ENCODE peak calls at places on chromosomes 2 and 18, in eight cellular contexts. One of them, this sample, is unnamed.

GRCh38 chr2:56183643-56184499 is at the start of gene CCDC85A:
- DNase-seq in Karpas-422: peak; percentile 87
- DNase-seq in heart left ventricle: peak; percentile 83
- DNase-seq in WERI-Rb-1: peak; percentile 91
- DNase-seq in CD4-positive, alpha-beta T cell: peak; percentile 24
- DNase-seq in fibroblast of lung: peak; percentile 71
- DNase-seq in breast epithelium: peak; percentile 77
- DNase-seq in GM23248: peak; percentile 88
- DNase-seq in this sample: peak; percentile 53

GRCh38 chr2:11907178-11907577 is 160.7 kb downstream of the LPIN1 start:
- DNase-seq in CD4-positive, alpha-beta T cell: no peak
- DNase-seq in WERI-Rb-1: no peak
- DNase-seq in GM23248: no peak
- DNase-seq in breast epithelium: no peak
- DNase-seq in heart left ventricle: no peak
- DNase-seq in Karpas-422: no peak
- DNase-seq in fibroblast of lung: no peak
- DNase-seq in this sample: no peak

GRCh38 chr2:200786826-200787225 is 24.9 kb upstream of the BZW1 start:
- DNase-seq in GM23248: peak; percentile 80
- DNase-seq in heart left ventricle: no peak
- DNase-seq in fibroblast of lung: peak; percentile 89
- DNase-seq in WERI-Rb-1: no peak
- DNase-seq in CD4-positive, alpha-beta T cell: no peak
- DNase-seq in breast epithelium: no peak
- DNase-seq in Karpas-422: no peak
- DNase-seq in this sample: no peak

GRCh38 chr2:166419616-166419934 is 43.8 kb upstream of the SCN9A start:
- DNase-seq in fibroblast of lung: peak; percentile 75
- DNase-seq in Karpas-422: peak; percentile 55
- DNase-seq in GM23248: peak; percentile 63
- DNase-seq in WERI-Rb-1: no peak
- DNase-seq in heart left ventricle: no peak
- DNase-seq in breast epithelium: no peak
- DNase-seq in CD4-positive, alpha-beta T cell: no peak
- DNase-seq in this sample: no peak

GRCh38 chr2:179613299-179613651 is 248.1 kb downstream of the ZNF385B start:
- DNase-seq in heart left ventricle: no peak
- DNase-seq in WERI-Rb-1: no peak
- DNase-seq in fibroblast of lung: no peak
- DNase-seq in breast epithelium: no peak
- DNase-seq in GM23248: peak; percentile 1
- DNase-seq in Karpas-422: no peak
- DNase-seq in CD4-positive, alpha-beta T cell: no peak
- DNase-seq in this sample: no peak

GRCh38 chr2:10924441-10924840 is 12.7 kb downstream of the KCNF1 start:
- DNase-seq in WERI-Rb-1: no peak
- DNase-seq in Karpas-422: no peak
- DNase-seq in CD4-positive, alpha-beta T cell: no peak
- DNase-seq in GM23248: no peak
- DNase-seq in breast epithelium: no peak
- DNase-seq in fibroblast of lung: no peak
- DNase-seq in heart left ventricle: no peak
- DNase-seq in this sample: no peak

GRCh38 chr2:142056784-142057183 is 74.0 kb downstream of the LRP1B start:
- DNase-seq in heart left ventricle: no peak
- DNase-seq in breast epithelium: no peak
- DNase-seq in GM23248: no peak
- DNase-seq in CD4-positive, alpha-beta T cell: no peak
- DNase-seq in Karpas-422: no peak
- DNase-seq in fibroblast of lung: no peak
- DNase-seq in WERI-Rb-1: no peak
- DNase-seq in this sample: no peak

GRCh38 chr2:60213865-60214657 is 339.4 kb downstream of the BCL11A start:
- DNase-seq in GM23248: peak; percentile 64
- DNase-seq in breast epithelium: no peak
- DNase-seq in Karpas-422: no peak
- DNase-seq in fibroblast of lung: no peak
- DNase-seq in WERI-Rb-1: peak; percentile 79
- DNase-seq in heart left ventricle: peak; percentile 13
- DNase-seq in CD4-positive, alpha-beta T cell: no peak
- DNase-seq in this sample: no peak

GRCh38 chr2:73217160-73217559 is 3.1 kb downstream of the SMYD5 start:
- DNase-seq in GM23248: no peak
- DNase-seq in WERI-Rb-1: no peak
- DNase-seq in breast epithelium: no peak
- DNase-seq in CD4-positive, alpha-beta T cell: no peak
- DNase-seq in Karpas-422: no peak
- DNase-seq in heart left ventricle: no peak
- DNase-seq in fibroblast of lung: no peak
- DNase-seq in this sample: no peak

GRCh38 chr2:85601771-85602475 is 575 bp downstream of the TMEM150A start:
- DNase-seq in breast epithelium: peak; percentile 78
- DNase-seq in GM23248: peak; percentile 79
- DNase-seq in CD4-positive, alpha-beta T cell: no peak
- DNase-seq in WERI-Rb-1: peak; percentile 35
- DNase-seq in fibroblast of lung: peak; percentile 56
- DNase-seq in heart left ventricle: peak; percentile 78
- DNase-seq in Karpas-422: peak; percentile 59
- DNase-seq in this sample: peak; percentile 69

GRCh38 chr2:236597629-236598028 is 28.0 kb downstream of the ACKR3 start:
- DNase-seq in CD4-positive, alpha-beta T cell: no peak
- DNase-seq in fibroblast of lung: no peak
- DNase-seq in breast epithelium: no peak
- DNase-seq in heart left ventricle: no peak
- DNase-seq in Karpas-422: no peak
- DNase-seq in GM23248: no peak
- DNase-seq in WERI-Rb-1: no peak
- DNase-seq in this sample: no peak

GRCh38 chr18:52334896-52335295 is 5.1 kb upstream of the DCC start:
- DNase-seq in Karpas-422: no peak
- DNase-seq in CD4-positive, alpha-beta T cell: no peak
- DNase-seq in breast epithelium: no peak
- DNase-seq in heart left ventricle: no peak
- DNase-seq in WERI-Rb-1: no peak
- DNase-seq in fibroblast of lung: peak; percentile 80
- DNase-seq in GM23248: peak; percentile 61
- DNase-seq in this sample: no peak

GRCh38 chr18:34709631-34710429 is at the start of gene DTNA:
- DNase-seq in WERI-Rb-1: no peak
- DNase-seq in fibroblast of lung: peak; percentile 97
- DNase-seq in Karpas-422: peak; percentile 43
- DNase-seq in GM23248: peak; percentile 97
- DNase-seq in heart left ventricle: no peak
- DNase-seq in CD4-positive, alpha-beta T cell: no peak
- DNase-seq in breast epithelium: no peak
- DNase-seq in this sample: no peak

GRCh38 chr2:168738057-168738456 is 64.4 kb upstream of the NOSTRIN start:
- DNase-seq in fibroblast of lung: no peak
- DNase-seq in Karpas-422: no peak
- DNase-seq in GM23248: peak; percentile 62
- DNase-seq in heart left ventricle: no peak
- DNase-seq in CD4-positive, alpha-beta T cell: no peak
- DNase-seq in WERI-Rb-1: no peak
- DNase-seq in breast epithelium: no peak
- DNase-seq in this sample: no peak

DNA sequence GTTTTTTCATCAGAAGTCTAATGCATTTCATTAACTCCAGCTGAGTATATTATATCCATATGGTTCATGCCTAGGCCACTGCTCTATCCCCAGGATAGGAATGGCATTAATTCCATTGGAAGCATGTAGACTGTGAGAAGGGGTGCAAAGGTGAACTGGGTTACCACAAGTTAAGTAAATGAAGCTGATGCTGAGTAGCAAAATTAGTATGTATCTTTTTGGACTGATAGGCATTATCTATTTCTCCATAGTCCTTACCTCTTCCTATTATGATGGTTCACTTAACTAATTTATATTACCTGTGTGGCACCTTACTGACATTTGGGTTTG is 24.9 kb downstream of the UBE2E3 start:
- DNase-seq in Karpas-422: no peak
- DNase-seq in GM23248: no peak
- DNase-seq in fibroblast of lung: no peak
- DNase-seq in WERI-Rb-1: no peak
- DNase-seq in heart left ventricle: no peak
- DNase-seq in breast epithelium: no peak
- DNase-seq in CD4-positive, alpha-beta T cell: no peak
- DNase-seq in this sample: no peak
- H3K27ac ChIP-seq in Karpas-422: no peak overlapping the region
- H3K27ac ChIP-seq in GM23248: no peak overlapping the region
- H3K27ac ChIP-seq in fibroblast of lung: no peak overlapping the region
- H3K27ac ChIP-seq in WERI-Rb-1: no peak overlapping the region
- H3K27ac ChIP-seq in heart left ventricle: no peak overlapping the region
- H3K27ac ChIP-seq in breast epithelium: no peak overlapping the region
- H3K27ac ChIP-seq in CD4-positive, alpha-beta T cell: no peak overlapping the region
- H3K27ac ChIP-seq in this sample: no peak overlapping the region

DNA sequence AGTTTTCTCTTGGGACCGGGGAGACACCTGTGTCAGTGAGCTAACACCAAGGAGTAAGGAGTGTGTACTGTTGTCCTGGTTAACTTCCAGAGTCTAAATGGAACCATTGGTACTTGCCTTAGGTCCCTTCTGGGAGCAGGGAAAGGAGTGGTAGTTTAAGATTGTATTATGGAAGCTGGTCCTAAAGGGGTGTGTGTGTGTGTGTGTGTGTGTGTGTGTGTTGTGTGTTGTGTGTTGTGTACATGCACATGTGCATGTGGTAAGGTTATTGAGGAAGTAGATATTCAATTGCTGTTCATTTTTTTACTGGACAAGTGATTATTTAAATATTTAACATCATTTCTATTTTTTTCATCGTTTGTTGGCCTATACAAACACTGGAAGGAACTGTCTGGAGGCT is 1.4 kb downstream of the APLF start:
- DNase-seq in heart left ventricle: no peak
- DNase-seq in GM23248: no peak
- DNase-seq in CD4-positive, alpha-beta T cell: no peak
- DNase-seq in breast epithelium: no peak
- DNase-seq in Karpas-422: no peak
- DNase-seq in WERI-Rb-1: no peak
- DNase-seq in fibroblast of lung: no peak
- DNase-seq in this sample: no peak
- H3K27ac ChIP-seq in heart left ventricle: no peak overlapping the region
- H3K27ac ChIP-seq in GM23248: no peak overlapping the region
- H3K27ac ChIP-seq in CD4-positive, alpha-beta T cell: no peak overlapping the region
- H3K27ac ChIP-seq in breast epithelium: no peak overlapping the region
- H3K27ac ChIP-seq in Karpas-422: no peak overlapping the region
- H3K27ac ChIP-seq in WERI-Rb-1: no peak overlapping the region
- H3K27ac ChIP-seq in fibroblast of lung: no peak overlapping the region
- H3K27ac ChIP-seq in this sample: no peak overlapping the region

GRCh38 chr2:134235771-134236170 is 18.1 kb upstream of the MGAT5 start:
- DNase-seq in Karpas-422: no peak
- DNase-seq in fibroblast of lung: no peak
- DNase-seq in CD4-positive, alpha-beta T cell: no peak
- DNase-seq in GM23248: peak; percentile 31
- DNase-seq in breast epithelium: no peak
- DNase-seq in heart left ventricle: no peak
- DNase-seq in WERI-Rb-1: no peak
- DNase-seq in this sample: no peak

GRCh38 chr2:134232868-134233732 is 20.8 kb upstream of the MGAT5 start:
- DNase-seq in CD4-positive, alpha-beta T cell: no peak
- DNase-seq in Karpas-422: no peak
- DNase-seq in fibroblast of lung: no peak
- DNase-seq in GM23248: peak; percentile 43
- DNase-seq in breast epithelium: no peak
- DNase-seq in heart left ventricle: no peak
- DNase-seq in WERI-Rb-1: no peak
- DNase-seq in this sample: no peak

GRCh38 chr2:134233733-134234135 is 20.1 kb upstream of the MGAT5 start:
- DNase-seq in Karpas-422: no peak
- DNase-seq in GM23248: no peak
- DNase-seq in CD4-positive, alpha-beta T cell: no peak
- DNase-seq in WERI-Rb-1: no peak
- DNase-seq in heart left ventricle: no peak
- DNase-seq in breast epithelium: no peak
- DNase-seq in fibroblast of lung: no peak
- DNase-seq in this sample: no peak

GRCh38 chr2:134232461-134232860 is 21.4 kb upstream of the MGAT5 start:
- DNase-seq in breast epithelium: no peak
- DNase-seq in heart left ventricle: no peak
- DNase-seq in Karpas-422: no peak
- DNase-seq in GM23248: no peak
- DNase-seq in WERI-Rb-1: no peak
- DNase-seq in fibroblast of lung: no peak
- DNase-seq in CD4-positive, alpha-beta T cell: no peak
- DNase-seq in this sample: no peak

DNA sequence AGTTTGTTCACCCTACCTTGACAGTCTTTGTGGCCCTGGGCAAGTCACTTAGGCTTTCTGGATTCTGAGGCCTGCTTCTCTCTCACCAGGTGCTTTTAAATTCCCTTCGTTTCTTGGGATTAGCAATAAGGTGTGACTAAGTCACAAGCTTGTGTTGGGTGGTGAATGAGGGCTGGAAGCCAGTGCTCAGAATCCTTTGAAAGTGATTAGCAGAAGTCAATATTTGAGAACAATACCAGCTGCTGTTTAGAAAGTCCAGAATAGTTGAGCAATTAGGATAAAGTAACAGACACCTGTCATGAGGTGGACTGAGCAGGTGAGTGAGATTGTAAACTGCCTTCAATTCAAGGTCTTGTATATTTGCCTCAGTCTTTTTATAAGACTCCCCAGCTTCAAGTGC is 19.3 kb upstream of the MGAT5 start:
- DNase-seq in CD4-positive, alpha-beta T cell: no peak
- DNase-seq in GM23248: no peak
- DNase-seq in Karpas-422: no peak
- DNase-seq in heart left ventricle: no peak
- DNase-seq in breast epithelium: no peak
- DNase-seq in fibroblast of lung: no peak
- DNase-seq in WERI-Rb-1: peak; percentile 23
- DNase-seq in this sample: no peak
- H3K27ac ChIP-seq in CD4-positive, alpha-beta T cell: peak overlapping the region; percentile 40
- H3K27ac ChIP-seq in GM23248: no peak overlapping the region
- H3K27ac ChIP-seq in Karpas-422: no peak overlapping the region
- H3K27ac ChIP-seq in heart left ventricle: no peak overlapping the region
- H3K27ac ChIP-seq in breast epithelium: no peak overlapping the region
- H3K27ac ChIP-seq in fibroblast of lung: no peak overlapping the region
- H3K27ac ChIP-seq in WERI-Rb-1: no peak overlapping the region
- H3K27ac ChIP-seq in this sample: no peak overlapping the region

GRCh38 chr2:232456296-232457120 is 555 bp downstream of the ALPI start:
- DNase-seq in Karpas-422: no peak
- DNase-seq in GM23248: no peak
- DNase-seq in WERI-Rb-1: peak; percentile 4
- DNase-seq in heart left ventricle: no peak
- DNase-seq in CD4-positive, alpha-beta T cell: no peak
- DNase-seq in breast epithelium: no peak
- DNase-seq in fibroblast of lung: no peak
- DNase-seq in this sample: no peak
- H3K27ac ChIP-seq in Karpas-422: no peak overlapping the region
- H3K27ac ChIP-seq in GM23248: no peak overlapping the region
- H3K27ac ChIP-seq in WERI-Rb-1: no peak overlapping the region
- H3K27ac ChIP-seq in heart left ventricle: no peak overlapping the region
- H3K27ac ChIP-seq in CD4-positive, alpha-beta T cell: no peak overlapping the region
- H3K27ac ChIP-seq in breast epithelium: no peak overlapping the region
- H3K27ac ChIP-seq in fibroblast of lung: no peak overlapping the region
- H3K27ac ChIP-seq in this sample: no peak overlapping the region

This sample was measured in substantia nigra.